ENCODE peak calls at places on chromosome 4, in nine cellular contexts. E, K, B, C, T, U, S, X and A are unnamed samples.
A peak's percentile ranks its signal among the peaks of the same experiment; 100 is the strongest.

GRCh38 chr4:121711263-121712000 is 14.7 kb upstream of the ANXA5 start:
- DNase-seq in B (peak; percentile 87), E (peak; percentile 92), T (peak; percentile 48), S (no peak), U (peak; percentile 77), K (peak; percentile 90), C (no peak), X (no peak), A (no peak)

GRCh38 chr4:77203380-77204197 is 46.6 kb downstream of the CCNG2 start:
- DNase-seq in B (peak; percentile 63), T (peak; percentile 50), U (peak; percentile 74), S (peak; percentile 49), X (peak; percentile 3), C (peak; percentile 65), E (peak; percentile 60), K (peak; percentile 26), A (peak; percentile 23)

GRCh38 chr4:176784816-176785215 is 7.9 kb downstream of the VEGFC start:
- DNase-seq in T (no peak), S (no peak), U (no peak), K (no peak), B (no peak), C (no peak), E (no peak), X (no peak), A (no peak)

GRCh38 chr4:152972821-152973613 is 36.9 kb downstream of the FHDC1 start:
- DNase-seq in S (no peak), C (no peak), U (no peak), E (peak; percentile 62), K (peak; percentile 37), X (no peak), B (no peak), T (no peak), A (no peak)

GRCh38 chr4:165580379-165580905 is 201.6 kb downstream of the CPE start:
- DNase-seq in U (peak; percentile 59), X (no peak), B (no peak), C (no peak), S (no peak), E (peak; percentile 10), K (no peak), T (no peak), A (no peak)

GRCh38 chr4:168659971-168660465 is 163.2 kb downstream of the PALLD start:
- DNase-seq in U (no peak), K (no peak), X (no peak), E (no peak), C (no peak), S (no peak), T (no peak), B (no peak), A (no peak)

GRCh38 chr4:152572417-152573086 is 36.7 kb upstream of the FBXW7 start:
- DNase-seq in E (no peak), X (no peak), K (no peak), B (no peak), S (no peak), U (no peak), C (no peak), T (no peak), A (no peak)

GRCh38 chr4:57499786-57500185 is 389.6 kb upstream of the IGFBP7 start:
- DNase-seq in T (no peak), X (no peak), U (no peak), E (no peak), C (no peak), K (no peak), S (no peak), B (no peak), A (no peak)

GRCh38 chr4:73523126-73523525 is 41.6 kb downstream of the AFM start:
- DNase-seq in U (no peak), S (no peak), E (no peak), K (no peak), C (no peak), T (no peak), B (no peak), X (no peak), A (no peak)

GRCh38 chr4:98773638-98774037 is 115.2 kb upstream of the TSPAN5 start:
- DNase-seq in X (no peak), E (no peak), C (no peak), T (no peak), B (no peak), K (no peak), S (no peak), U (no peak), A (no peak)

GRCh38 chr4:187004628-187005027 is 281.0 kb upstream of the FAT1 start:
- DNase-seq in C (no peak), S (no peak), X (no peak), T (no peak), B (no peak), E (no peak), U (no peak), K (no peak), A (no peak)

GRCh38 chr4:185201983-185202962 is 1.5 kb downstream of the CFAP97 start:
- DNase-seq in U (no peak), X (no peak), T (peak; percentile 22), B (no peak), C (peak; percentile 13), E (no peak), S (peak; percentile 4), K (no peak), A (peak; percentile 58)

GRCh38 chr4:1010522-1011021 is 854 bp upstream of the FGFRL1 start:
- DNase-seq in C (peak; percentile 16), X (peak; percentile 27), K (peak; percentile 83), S (peak; percentile 47), U (no peak), T (peak; percentile 79), E (peak; percentile 75), B (no peak), A (peak; percentile 79)

GRCh38 chr4:21830272-21830671 is 118.3 kb downstream of the KCNIP4 start:
- DNase-seq in X (no peak), E (no peak), U (no peak), B (no peak), K (no peak), T (no peak), S (no peak), C (no peak), A (no peak)

GRCh38 chr4:165312506-165312905 is 15.0 kb upstream of the MSMO1 start:
- DNase-seq in X (no peak), B (no peak), E (no peak), U (no peak), T (no peak), C (no peak), K (no peak), S (no peak), A (no peak)

GRCh38 chr4:73127839-73128448 is 58.4 kb upstream of the COX18 start:
- DNase-seq in X (peak; percentile 2), C (no peak), E (no peak), K (no peak), U (peak; percentile 40), B (no peak), S (peak; percentile 1), T (no peak), A (no peak)

GRCh38 chr4:175720722-175721121 is 91.3 kb downstream of the GPM6A start:
- DNase-seq in S (no peak), X (no peak), E (no peak), B (no peak), U (no peak), T (no peak), K (no peak), C (no peak), A (no peak)

GRCh38 chr4:165330666-165331065 is 3.2 kb downstream of the MSMO1 start:
- DNase-seq in U (no peak), E (no peak), B (no peak), K (no peak), C (no peak), X (no peak), S (no peak), T (no peak), A (no peak)

GRCh38 chr4:56752985-56753384 is 68.5 kb downstream of the SPINK2 start:
- DNase-seq in T (no peak), E (no peak), X (peak; percentile 22), K (no peak), C (no peak), B (no peak), U (no peak), S (no peak), A (no peak)

GRCh38 chr4:57094482-57095223 is 15.5 kb downstream of the IGFBP7 start:
- DNase-seq in U (no peak), K (no peak), C (no peak), S (no peak), B (no peak), X (no peak), T (no peak), E (no peak), A (no peak)

GRCh38 chr4:119592708-119593298 is 35.8 kb downstream of the PDE5A start:
- DNase-seq in E (no peak), B (no peak), T (no peak), C (no peak), K (no peak), S (no peak), U (no peak), X (no peak), A (no peak)

GRCh38 chr4:141802324-141802723 is 165.9 kb downstream of the IL15 start:
- DNase-seq in K (no peak), S (no peak), E (peak; percentile 56), U (no peak), X (no peak), C (no peak), B (no peak), T (no peak), A (no peak)

GRCh38 chr4:147707892-147708672 is 23.8 kb upstream of the ARHGAP10 start:
- DNase-seq in T (peak; percentile 19), E (no peak), U (peak; percentile 41), S (peak; percentile 5), B (no peak), X (peak; percentile 15), C (no peak), K (no peak), A (peak; percentile 26)

GRCh38 chr4:34422472-34422871 is 1821.8 kb downstream of the ARAP2 start:
- DNase-seq in B (no peak), U (no peak), S (no peak), K (no peak), T (no peak), E (no peak), X (no peak), C (no peak), A (no peak)

GRCh38 chr4:126512998-126513397 is 1119.8 kb upstream of the INTU start:
- DNase-seq in S (no peak), B (no peak), U (no peak), E (no peak), T (no peak), X (no peak), C (no peak), K (no peak), A (no peak)

GRCh38 chr4:40201898-40202297 is 5.1 kb downstream of the RHOH start:
- DNase-seq in U (no peak), T (no peak), C (no peak), B (no peak), S (no peak), X (no peak), E (no peak), K (no peak), A (no peak)

GRCh38 chr4:75849459-75849858 is 52.8 kb downstream of the PPEF2 start:
- DNase-seq in B (no peak), S (no peak), C (peak; percentile 68), T (no peak), U (no peak), K (no peak), E (no peak), X (no peak), A (no peak)

GRCh38 chr4:168580228-168580627 is 83.4 kb downstream of the PALLD start:
- DNase-seq in T (no peak), C (no peak), S (no peak), X (no peak), B (no peak), E (no peak), K (no peak), U (no peak), A (no peak)

GRCh38 chr4:2042947-2043395 is 16.2 kb upstream of the NAT8L start:
- DNase-seq in K (no peak), T (no peak), B (no peak), S (no peak), C (no peak), U (no peak), X (no peak), E (no peak), A (no peak)

GRCh38 chr4:73922766-73923630 is 53.8 kb downstream of the CXCL1 start:
- DNase-seq in T (no peak), X (no peak), S (no peak), U (no peak), E (peak; percentile 14), K (no peak), B (no peak), C (peak; percentile 13), A (no peak)

GRCh38 chr4:68430337-68430736 is 16.9 kb upstream of the TMPRSS11E start:
- DNase-seq in K (no peak), T (no peak), U (no peak), B (no peak), S (no peak), E (no peak), X (no peak), C (no peak), A (no peak)